ENCODE peak calls at places on chromosomes 12 and 14, in four cellular contexts. One of them, this sample, is unnamed.

GRCh38 chr12:100359822-100360221 is 2.9 kb downstream of the SLC17A8 start:
- DNase-seq in CD8-positive, alpha-beta memory T cell: no peak
- DNase-seq in lung: no peak
- DNase-seq in cardiac fibroblast: peak
- DNase-seq in this sample: no peak

GRCh38 chr14:70906785-70907171 is 481 bp upstream of the PCNX1 start:
- DNase-seq in CD8-positive, alpha-beta memory T cell: no peak
- DNase-seq in lung: no peak
- DNase-seq in cardiac fibroblast: peak
- DNase-seq in this sample: no peak

GRCh38 chr14:95667251-95667693 is 19.0 kb upstream of the TCL1B start:
- DNase-seq in CD8-positive, alpha-beta memory T cell: no peak
- DNase-seq in lung: no peak
- DNase-seq in cardiac fibroblast: no peak
- DNase-seq in this sample: no peak

GRCh38 chr12:130764475-130765185 is 48.5 kb upstream of the RIMBP2 start:
- DNase-seq in CD8-positive, alpha-beta memory T cell: no peak
- DNase-seq in lung: no peak
- DNase-seq in cardiac fibroblast: peak
- DNase-seq in this sample: no peak

GRCh38 chr12:10501031-10501430 is 4.7 kb upstream of the EIF2S3B start:
- DNase-seq in CD8-positive, alpha-beta memory T cell: peak
- DNase-seq in lung: no peak
- DNase-seq in cardiac fibroblast: peak
- DNase-seq in this sample: no peak

GRCh38 chr14:71475916-71476315 is 456.3 kb upstream of the RGS6 start:
- DNase-seq in CD8-positive, alpha-beta memory T cell: no peak
- DNase-seq in lung: no peak
- DNase-seq in cardiac fibroblast: no peak
- DNase-seq in this sample: no peak

GRCh38 chr14:77098470-77099353 is 654 bp downstream of the CIPC start:
- DNase-seq in CD8-positive, alpha-beta memory T cell: no peak
- DNase-seq in lung: peak
- DNase-seq in cardiac fibroblast: no peak
- DNase-seq in this sample: no peak

GRCh38 chr14:59919582-59920377 is at the start of gene LRRC9:
- DNase-seq in CD8-positive, alpha-beta memory T cell: no peak
- DNase-seq in lung: peak
- DNase-seq in cardiac fibroblast: peak
- DNase-seq in this sample: no peak

GRCh38 chr12:127501916-127502315 is 765.1 kb upstream of the TMEM132C start:
- DNase-seq in CD8-positive, alpha-beta memory T cell: no peak
- DNase-seq in lung: no peak
- DNase-seq in cardiac fibroblast: no peak
- DNase-seq in this sample: no peak

GRCh38 chr12:91432755-91433154 is 250.1 kb upstream of the DCN start:
- DNase-seq in CD8-positive, alpha-beta memory T cell: no peak
- DNase-seq in lung: no peak
- DNase-seq in cardiac fibroblast: no peak
- DNase-seq in this sample: no peak

GRCh38 chr12:49133014-49133413 is 1.8 kb upstream of the TUBA1B start:
- DNase-seq in CD8-positive, alpha-beta memory T cell: no peak
- DNase-seq in lung: no peak
- DNase-seq in cardiac fibroblast: peak
- DNase-seq in this sample: no peak

GRCh38 chr12:4355843-4356327 is 23.6 kb downstream of the FGF23 start:
- DNase-seq in CD8-positive, alpha-beta memory T cell: peak
- DNase-seq in lung: no peak
- DNase-seq in cardiac fibroblast: peak
- DNase-seq in this sample: no peak

GRCh38 chr14:39272918-39273317 is 39.2 kb downstream of the MIA2 start:
- DNase-seq in CD8-positive, alpha-beta memory T cell: no peak
- DNase-seq in lung: no peak
- DNase-seq in cardiac fibroblast: no peak
- DNase-seq in this sample: no peak

GRCh38 chr12:79524507-79525148 is 166.1 kb downstream of the PAWR start:
- DNase-seq in CD8-positive, alpha-beta memory T cell: no peak
- DNase-seq in lung: no peak
- DNase-seq in cardiac fibroblast: no peak
- DNase-seq in this sample: no peak

GRCh38 chr14:37024166-37024565 is 148.2 kb downstream of the SLC25A21 start:
- DNase-seq in CD8-positive, alpha-beta memory T cell: no peak
- DNase-seq in lung: no peak
- DNase-seq in cardiac fibroblast: no peak
- DNase-seq in this sample: no peak

GRCh38 chr12:57401165-57401564 is 29.7 kb downstream of the R3HDM2 start:
- DNase-seq in CD8-positive, alpha-beta memory T cell: no peak
- DNase-seq in lung: no peak
- DNase-seq in cardiac fibroblast: no peak
- DNase-seq in this sample: no peak

GRCh38 chr12:49126852-49127763 is 4.1 kb downstream of the TUBA1B start:
- DNase-seq in CD8-positive, alpha-beta memory T cell: no peak
- DNase-seq in lung: no peak
- DNase-seq in cardiac fibroblast: no peak
- DNase-seq in this sample: no peak

GRCh38 chr12:112716099-112717093 is 75.2 kb upstream of the RPH3A start:
- DNase-seq in CD8-positive, alpha-beta memory T cell: no peak
- DNase-seq in lung: no peak
- DNase-seq in cardiac fibroblast: peak
- DNase-seq in this sample: no peak

GRCh38 chr14:50139192-50139591 is 22.8 kb upstream of the VCPKMT start:
- DNase-seq in CD8-positive, alpha-beta memory T cell: no peak
- DNase-seq in lung: no peak
- DNase-seq in cardiac fibroblast: peak
- DNase-seq in this sample: no peak

GRCh38 chr14:106610691-106611090 is 1084.3 kb downstream of the TMEM121 start:
- DNase-seq in CD8-positive, alpha-beta memory T cell: no peak
- DNase-seq in lung: no peak
- DNase-seq in cardiac fibroblast: no peak
- DNase-seq in this sample: no peak

GRCh38 chr12:109346920-109347319 is 780 bp upstream of the MYO1H start:
- DNase-seq in CD8-positive, alpha-beta memory T cell: no peak
- DNase-seq in lung: no peak
- DNase-seq in cardiac fibroblast: no peak
- DNase-seq in this sample: no peak

GRCh38 chr12:57244306-57244696 is 6.7 kb downstream of the STAC3 start:
- DNase-seq in CD8-positive, alpha-beta memory T cell: no peak
- DNase-seq in lung: no peak
- DNase-seq in cardiac fibroblast: no peak
- DNase-seq in this sample: no peak

GRCh38 chr14:104659764-104660523 is 29.5 kb upstream of the INF2 start:
- DNase-seq in CD8-positive, alpha-beta memory T cell: no peak
- DNase-seq in lung: no peak
- DNase-seq in cardiac fibroblast: no peak
- DNase-seq in this sample: no peak

GRCh38 chr12:57518176-57518919 is 2.0 kb downstream of the DDIT3 start:
- DNase-seq in CD8-positive, alpha-beta memory T cell: no peak
- DNase-seq in lung: no peak
- DNase-seq in cardiac fibroblast: peak
- DNase-seq in this sample: no peak

GRCh38 chr12:110782922-110783321 is 40.2 kb upstream of the PPP1CC start:
- DNase-seq in CD8-positive, alpha-beta memory T cell: no peak
- DNase-seq in lung: no peak
- DNase-seq in cardiac fibroblast: no peak
- DNase-seq in this sample: no peak

GRCh38 chr14:75643985-75644384 is 16.7 kb downstream of the ERG28 start:
- DNase-seq in CD8-positive, alpha-beta memory T cell: no peak
- DNase-seq in lung: no peak
- DNase-seq in cardiac fibroblast: no peak
- DNase-seq in this sample: no peak

GRCh38 chr14:20412876-20413784 is at the start of gene TEP1:
- DNase-seq in CD8-positive, alpha-beta memory T cell: peak
- DNase-seq in lung: peak
- DNase-seq in cardiac fibroblast: peak
- DNase-seq in this sample: no peak

GRCh38 chr12:3262466-3262865 is 185.3 kb downstream of the TSPAN9 start:
- DNase-seq in CD8-positive, alpha-beta memory T cell: no peak
- DNase-seq in lung: no peak
- DNase-seq in cardiac fibroblast: no peak
- DNase-seq in this sample: no peak

GRCh38 chr12:1582709-1583050 is 11.7 kb downstream of the FBXL14 start:
- DNase-seq in CD8-positive, alpha-beta memory T cell: no peak
- DNase-seq in lung: no peak
- DNase-seq in cardiac fibroblast: no peak
- DNase-seq in this sample: no peak

GRCh38 chr14:31024042-31024480 is 1.4 kb upstream of the AP4S1 start:
- DNase-seq in CD8-positive, alpha-beta memory T cell: no peak
- DNase-seq in lung: no peak
- DNase-seq in cardiac fibroblast: no peak
- DNase-seq in this sample: no peak
- H3K4me3 ChIP-seq in CD8-positive, alpha-beta memory T cell: no peak
- H3K4me3 ChIP-seq in lung: no peak
- H3K4me3 ChIP-seq in cardiac fibroblast: no peak
- H3K4me3 ChIP-seq in this sample: peak

DNA sequence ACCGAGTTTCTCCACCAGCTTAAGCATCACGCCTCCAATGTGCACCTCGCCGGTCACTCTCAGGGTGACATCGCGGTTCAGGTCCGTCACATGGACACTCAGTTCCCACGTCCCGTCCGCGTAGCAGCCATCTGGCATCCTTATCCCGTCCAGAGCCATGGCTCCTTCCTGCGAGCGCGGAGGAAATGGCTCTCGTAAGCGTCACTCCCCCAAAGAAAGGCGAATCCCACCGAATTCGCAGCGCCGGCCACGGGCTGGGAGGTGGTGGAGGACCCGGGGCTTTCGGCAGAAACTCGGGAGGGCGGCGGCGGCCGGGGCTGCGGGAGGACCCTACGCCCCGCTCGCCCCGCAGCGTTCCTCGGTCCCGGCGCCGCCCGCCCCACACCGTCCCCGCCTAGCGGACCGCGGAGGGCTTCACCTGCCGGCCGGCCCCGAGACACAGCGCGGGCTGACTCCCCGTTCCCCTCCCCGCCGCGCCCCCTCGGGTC is 396 bp downstream of the FERMT2 start:
- DNase-seq in CD8-positive, alpha-beta memory T cell: peak
- DNase-seq in lung: peak
- DNase-seq in cardiac fibroblast: peak
- DNase-seq in this sample: no peak
- H3K4me3 ChIP-seq in CD8-positive, alpha-beta memory T cell: peak
- H3K4me3 ChIP-seq in lung: peak
- H3K4me3 ChIP-seq in cardiac fibroblast: peak
- H3K4me3 ChIP-seq in this sample: peak

GRCh38 chr12:65121049-65121955 is at the start of gene WIF1:
- DNase-seq in CD8-positive, alpha-beta memory T cell: peak
- DNase-seq in lung: peak
- DNase-seq in cardiac fibroblast: no peak
- DNase-seq in this sample: no peak
- H3K4me3 ChIP-seq in CD8-positive, alpha-beta memory T cell: no peak
- H3K4me3 ChIP-seq in lung: peak
- H3K4me3 ChIP-seq in cardiac fibroblast: peak
- H3K4me3 ChIP-seq in this sample: peak

DNA sequence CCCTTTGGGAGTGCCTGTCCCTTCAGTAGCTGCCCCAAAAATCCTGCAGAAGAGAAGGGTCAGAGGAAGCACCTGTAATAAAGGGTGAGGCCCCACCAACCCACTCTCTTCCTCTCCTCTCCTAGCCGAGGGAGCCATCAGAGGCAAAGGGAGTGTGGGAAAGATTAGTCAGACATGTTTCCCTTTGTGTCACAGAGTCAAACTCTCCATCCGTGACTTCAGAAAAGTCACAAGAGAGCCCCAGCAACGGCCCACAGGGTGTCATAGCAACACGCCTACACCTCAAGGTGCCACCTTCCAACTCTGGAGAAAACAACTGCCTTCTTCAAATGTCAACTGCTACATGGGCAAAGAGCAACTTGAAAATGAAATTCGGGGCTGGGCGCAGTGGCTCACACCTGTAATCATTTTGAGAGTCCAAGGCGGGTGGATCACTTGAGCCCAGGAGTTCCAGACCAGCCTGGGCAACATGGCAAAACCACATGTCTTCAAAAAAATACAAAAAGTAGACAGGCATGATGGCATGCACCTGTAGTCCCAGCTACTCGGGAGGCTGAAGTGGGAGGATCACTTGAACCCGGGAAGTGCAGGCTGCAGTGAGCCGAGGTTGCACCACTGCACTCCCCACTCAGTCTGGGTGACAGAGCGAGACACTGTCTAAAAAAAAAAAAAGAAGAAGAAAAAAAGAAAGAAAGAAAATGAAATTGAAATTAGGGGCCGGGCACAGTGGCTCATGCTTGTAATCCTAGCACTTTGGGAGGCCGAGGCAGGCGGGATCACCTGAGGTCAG is 17.7 kb upstream of the CD27 start:
- DNase-seq in CD8-positive, alpha-beta memory T cell: peak
- DNase-seq in lung: no peak
- DNase-seq in cardiac fibroblast: no peak
- DNase-seq in this sample: no peak
- H3K4me3 ChIP-seq in CD8-positive, alpha-beta memory T cell: peak
- H3K4me3 ChIP-seq in lung: no peak
- H3K4me3 ChIP-seq in cardiac fibroblast: no peak
- H3K4me3 ChIP-seq in this sample: no peak

GRCh38 chr12:64450711-64451486 is 1.0 kb upstream of the TBK1 start:
- DNase-seq in CD8-positive, alpha-beta memory T cell: no peak
- DNase-seq in lung: no peak
- DNase-seq in cardiac fibroblast: peak
- DNase-seq in this sample: no peak
- H3K4me3 ChIP-seq in CD8-positive, alpha-beta memory T cell: peak
- H3K4me3 ChIP-seq in lung: no peak
- H3K4me3 ChIP-seq in cardiac fibroblast: peak
- H3K4me3 ChIP-seq in this sample: peak

GRCh38 chr14:28058012-28058296 is 708.6 kb upstream of the FOXG1 start:
- DNase-seq in CD8-positive, alpha-beta memory T cell: no peak
- DNase-seq in lung: no peak
- DNase-seq in cardiac fibroblast: no peak
- DNase-seq in this sample: no peak
- H3K4me3 ChIP-seq in CD8-positive, alpha-beta memory T cell: no peak
- H3K4me3 ChIP-seq in lung: no peak
- H3K4me3 ChIP-seq in cardiac fibroblast: no peak
- H3K4me3 ChIP-seq in this sample: no peak

DNA sequence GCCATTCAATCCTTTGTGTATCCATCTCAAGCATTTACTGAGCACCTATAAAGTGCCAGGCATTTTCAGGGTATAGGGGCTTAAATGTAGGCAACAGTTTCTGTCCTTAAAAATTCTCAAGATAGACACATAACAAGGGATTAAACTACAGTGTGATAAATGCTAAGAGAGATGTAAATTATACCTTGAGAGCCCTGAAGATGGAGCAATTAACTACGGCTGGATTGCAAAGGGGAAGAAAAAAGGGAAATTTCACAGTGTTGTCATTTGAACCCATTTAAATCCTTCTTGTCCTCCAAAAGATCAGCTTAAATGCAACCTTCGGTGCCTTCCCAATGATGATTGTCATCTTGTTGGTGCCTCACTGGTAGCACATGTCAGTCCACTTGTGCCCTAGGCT is 11.5 kb upstream of the IL26 start:
- DNase-seq in CD8-positive, alpha-beta memory T cell: no peak
- DNase-seq in lung: no peak
- DNase-seq in cardiac fibroblast: peak
- DNase-seq in this sample: no peak
- H3K4me3 ChIP-seq in CD8-positive, alpha-beta memory T cell: peak
- H3K4me3 ChIP-seq in lung: no peak
- H3K4me3 ChIP-seq in cardiac fibroblast: no peak
- H3K4me3 ChIP-seq in this sample: no peak

GRCh38 chr12:53096089-53096741 is 1.3 kb upstream of the IGFBP6 start:
- DNase-seq in CD8-positive, alpha-beta memory T cell: no peak
- DNase-seq in lung: peak
- DNase-seq in cardiac fibroblast: peak
- DNase-seq in this sample: peak
- H3K4me3 ChIP-seq in CD8-positive, alpha-beta memory T cell: no peak
- H3K4me3 ChIP-seq in lung: no peak
- H3K4me3 ChIP-seq in cardiac fibroblast: no peak
- H3K4me3 ChIP-seq in this sample: peak